ENCODE peak calls at places on chromosomes 7 and 10, in four cellular contexts. J, B, A and U are unnamed samples.

GRCh38 chr7:139054101-139054500 is 18.3 kb upstream of the ZC3HAV1L start:
- DNase-seq in A (no peak), J (no peak), B (no peak), U (no peak)

GRCh38 chr7:18421297-18422004 is 74.1 kb upstream of the HDAC9 start:
- DNase-seq in A (no peak), J (no peak), B (no peak), U (no peak)

GRCh38 chr10:43195557-43195956 is 57.3 kb downstream of the CSGALNACT2 start:
- DNase-seq in A (no peak), B (no peak), J (peak), U (no peak)

GRCh38 chr7:34299066-34299465 is 359.0 kb upstream of the NPSR1 start:
- DNase-seq in J (no peak), B (no peak), A (no peak), U (no peak)

GRCh38 chr10:48600645-48601505 is 4.0 kb downstream of the ARHGAP22 start:
- DNase-seq in A (no peak), J (no peak), B (no peak), U (no peak)

GRCh38 chr10:35961501-35961900 is 319.4 kb upstream of the FZD8 start:
- DNase-seq in J (no peak), A (no peak), B (no peak), U (no peak)

GRCh38 chr7:1160665-1161010 is 642 bp upstream of the ZFAND2A start:
- DNase-seq in B (peak), J (no peak), A (peak), U (peak)

GRCh38 chr10:79248341-79248931 is 98.8 kb upstream of the PPIF start:
- DNase-seq in B (no peak), J (peak), A (peak), U (peak)

GRCh38 chr7:114784177-114784576 is 137.7 kb upstream of the MDFIC start:
- DNase-seq in B (no peak), J (no peak), A (no peak), U (no peak)

GRCh38 chr7:35241431-35241830 is 12.5 kb downstream of the TBX20 start:
- DNase-seq in J (no peak), B (no peak), A (no peak), U (no peak)

GRCh38 chr10:118870467-118871243 is 115.9 kb upstream of the CACUL1 start:
- DNase-seq in B (peak), J (peak), A (peak), U (no peak)

GRCh38 chr10:7146189-7146588 is 264.6 kb downstream of the SFMBT2 start:
- DNase-seq in B (no peak), A (no peak), J (no peak), U (no peak)

GRCh38 chr7:126166645-126167044 is 1086.1 kb downstream of the GRM8 start:
- DNase-seq in A (no peak), B (no peak), J (no peak), U (no peak)

GRCh38 chr10:124595143-124595883 is 133.7 kb downstream of the LHPP start:
- DNase-seq in A (peak), B (no peak), J (no peak), U (no peak)

GRCh38 chr7:123492485-123492884 is 41.9 kb downstream of the IQUB start:
- DNase-seq in J (no peak), B (peak), A (no peak), U (no peak)

GRCh38 chr10:69742356-69742695 is 59.4 kb upstream of the COL13A1 start:
- DNase-seq in A (no peak), J (no peak), B (no peak), U (no peak)

GRCh38 chr10:99582255-99582770 is 37.9 kb downstream of the SLC25A28 start:
- DNase-seq in A (no peak), J (no peak), B (no peak), U (no peak)

GRCh38 chr7:33903770-33904679 is 1.3 kb upstream of the BMPER start:
- DNase-seq in J (no peak), A (peak), B (peak), U (no peak)

GRCh38 chr7:137975223-137975622 is 26.7 kb downstream of the CREB3L2 start:
- DNase-seq in A (peak), J (no peak), B (no peak), U (no peak)

GRCh38 chr7:20229652-20230500 is 12.7 kb upstream of the MACC1 start:
- DNase-seq in J (no peak), B (peak), A (no peak), U (no peak)

GRCh38 chr7:5636914-5637313 is 144.5 kb downstream of the RNF216 start:
- DNase-seq in A (peak), J (peak), B (peak), U (no peak)

GRCh38 chr7:106166651-106167342 is 54.7 kb upstream of the SYPL1 start:
- DNase-seq in J (no peak), B (peak), A (no peak), U (peak)

GRCh38 chr7:17236603-17237002 is 61.8 kb upstream of the AHR start:
- DNase-seq in A (no peak), B (no peak), J (no peak), U (no peak)

GRCh38 chr10:6014241-6014761 is 37.0 kb upstream of the IL15RA start:
- DNase-seq in J (peak), B (peak), A (no peak), U (no peak)

GRCh38 chr7:77238703-77239136 is 39.1 kb upstream of the FGL2 start:
- DNase-seq in J (peak), A (peak), B (no peak), U (no peak)

GRCh38 chr7:128941323-128941890 is 3.7 kb downstream of the IRF5 start:
- DNase-seq in A (no peak), J (no peak), B (no peak), U (no peak)

GRCh38 chr10:74875966-74876365 is 49.6 kb downstream of the KAT6B start:
- DNase-seq in B (peak), A (no peak), J (no peak), U (no peak)

GRCh38 chr7:120628233-120628632 is 229.7 kb downstream of the TSPAN12 start:
- DNase-seq in B (no peak), J (no peak), A (no peak), U (no peak)

GRCh38 chr10:8048281-8049008 is 6.0 kb upstream of the GATA3 start:
- DNase-seq in A (no peak), B (no peak), J (no peak), U (peak)

GRCh38 chr7:142749218-142749993 is at the start of gene PRSS1:
- DNase-seq in B (no peak), J (no peak), A (no peak), U (no peak)

GRCh38 chr7:3200504-3200903 is 100.5 kb upstream of the SDK1 start:
- DNase-seq in B (peak), J (no peak), A (no peak), U (no peak)

GRCh38 chr10:107727762-107728317 is 563.3 kb upstream of the SORCS1 start:
- DNase-seq in A (no peak), J (no peak), B (no peak), U (no peak)

GRCh38 chr7:132124575-132124974 is 451.7 kb downstream of the PLXNA4 start:
- DNase-seq in B (no peak), J (no peak), A (no peak), U (no peak)

GRCh38 chr10:117221156-117221711 is 19.7 kb upstream of the SLC18A2 start:
- DNase-seq in B (peak), A (no peak), J (no peak), U (no peak)

GRCh38 chr10:100811752-100812750 is 66.7 kb downstream of the PAX2 start:
- DNase-seq in J (no peak), A (no peak), B (no peak), U (no peak)

GRCh38 chr10:50497758-50498157 is 126.0 kb downstream of the SGMS1 start:
- DNase-seq in A (no peak), B (peak), J (no peak), U (no peak)

GRCh38 chr7:53315986-53316385 is 280.6 kb downstream of the POM121L12 start:
- DNase-seq in A (peak), B (no peak), J (peak), U (no peak)

GRCh38 chr7:17013204-17013603 is 131.4 kb upstream of the AGR3 start:
- DNase-seq in B (no peak), J (no peak), A (no peak), U (no peak)

GRCh38 chr7:74083117-74083876 is at the start of gene LIMK1:
- DNase-seq in B (peak), J (peak), A (peak), U (peak)
- TF ChIP-seq POLR2A in B (peak), J (no peak), A (no peak), U (no peak)

DNA sequence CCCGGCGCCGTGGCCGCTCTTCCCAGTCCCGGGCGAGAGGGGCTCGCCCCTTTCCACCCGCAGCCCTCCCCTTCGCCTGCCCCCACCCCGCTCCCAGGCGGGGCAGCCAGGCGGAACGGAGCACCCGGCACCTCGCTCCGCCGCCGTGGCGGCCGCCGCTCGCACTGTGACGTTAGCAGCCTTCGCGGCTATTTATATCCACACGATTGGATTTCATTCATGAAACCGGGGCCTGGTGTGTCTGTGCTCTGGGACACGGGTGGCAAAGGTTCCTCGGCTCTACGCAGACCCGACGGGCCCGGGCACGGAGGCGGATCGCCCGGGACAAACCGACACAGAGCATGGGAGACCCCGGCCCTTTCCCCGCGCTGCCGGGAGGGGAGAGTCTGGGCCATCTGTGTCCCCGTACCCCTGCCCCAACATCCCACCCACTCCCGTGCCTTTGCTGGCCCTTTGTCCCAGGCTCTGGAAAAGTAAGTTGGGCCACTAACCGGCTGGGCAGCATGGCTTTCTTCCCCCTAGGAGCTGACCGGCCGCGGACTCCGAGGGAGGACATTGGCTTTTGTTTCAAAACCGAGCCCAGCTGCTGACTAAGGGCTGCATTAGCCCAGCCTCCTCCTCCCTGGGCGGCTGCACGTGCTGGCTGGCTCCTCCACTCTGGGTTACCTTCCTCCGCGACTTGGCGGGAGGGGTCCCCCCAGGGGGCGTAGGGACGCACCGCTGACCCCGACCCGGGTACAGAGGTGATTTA is at the start of gene RHOBTB1:
- DNase-seq in B (peak), A (peak), J (peak), U (peak)
- TF ChIP-seq POLR2A in B (no peak), A (peak), J (no peak), U (peak)

GRCh38 chr7:149569025-149569725 is 71.6 kb upstream of the ZNF746 start:
- DNase-seq in A (no peak), B (no peak), J (no peak), U (no peak)

GRCh38 chr7:149573519-149573918 is 75.9 kb upstream of the ZNF746 start:
- DNase-seq in J (no peak), B (no peak), A (no peak), U (no peak)

GRCh38 chr7:149568218-149568617 is 70.6 kb upstream of the ZNF746 start:
- DNase-seq in J (no peak), B (no peak), A (no peak), U (no peak)

GRCh38 chr7:149570784-149571183 is 73.2 kb upstream of the ZNF746 start:
- DNase-seq in J (no peak), A (no peak), B (no peak), U (peak)

GRCh38 chr7:149569726-149570422 is 72.3 kb upstream of the ZNF746 start:
- DNase-seq in A (no peak), B (no peak), J (no peak), U (peak)
- TF ChIP-seq POLR2A in A (no peak), B (no peak), J (no peak), U (no peak)

GRCh38 chr7:100837099-100837836 is 9.9 kb upstream of the EPHB4 start:
- DNase-seq in B (peak), J (peak), A (peak), U (peak)
- TF ChIP-seq POLR2A in B (peak), J (no peak), A (no peak), U (no peak)

GRCh38 chr7:28202222-28202621 is 21.6 kb upstream of the JAZF1 start:
- DNase-seq in J (no peak), B (no peak), A (no peak), U (no peak)

GRCh38 chr7:28205505-28205904 is 24.9 kb upstream of the JAZF1 start:
- DNase-seq in J (no peak), A (no peak), B (no peak), U (no peak)

GRCh38 chr7:28207486-28208158 is 27.0 kb upstream of the JAZF1 start:
- DNase-seq in B (no peak), A (no peak), J (no peak), U (no peak)

GRCh38 chr7:28200598-28200997 is 20.0 kb upstream of the JAZF1 start:
- DNase-seq in J (no peak), B (no peak), A (peak), U (no peak)

GRCh38 chr7:28203498-28204240 is 23.1 kb upstream of the JAZF1 start:
- DNase-seq in J (no peak), B (no peak), A (no peak), U (no peak)
- TF ChIP-seq POLR2A in J (no peak), B (no peak), A (no peak), U (no peak)

GRCh38 chr10:110919971-110920881 is 822 bp downstream of the SHOC2 start:
- DNase-seq in J (peak), A (peak), B (peak), U (no peak)

GRCh38 chr10:110916554-110917346 is 2.2 kb downstream of the BBIP1 start:
- DNase-seq in A (no peak), J (no peak), B (peak), U (no peak)

GRCh38 chr10:110918269-110918632 is 729 bp downstream of the BBIP1 start:
- DNase-seq in J (peak), A (peak), B (peak), U (peak)

GRCh38 chr10:110919349-110919931 is at the start of gene SHOC2:
- DNase-seq in A (peak), B (no peak), J (no peak), U (peak)

DNA sequence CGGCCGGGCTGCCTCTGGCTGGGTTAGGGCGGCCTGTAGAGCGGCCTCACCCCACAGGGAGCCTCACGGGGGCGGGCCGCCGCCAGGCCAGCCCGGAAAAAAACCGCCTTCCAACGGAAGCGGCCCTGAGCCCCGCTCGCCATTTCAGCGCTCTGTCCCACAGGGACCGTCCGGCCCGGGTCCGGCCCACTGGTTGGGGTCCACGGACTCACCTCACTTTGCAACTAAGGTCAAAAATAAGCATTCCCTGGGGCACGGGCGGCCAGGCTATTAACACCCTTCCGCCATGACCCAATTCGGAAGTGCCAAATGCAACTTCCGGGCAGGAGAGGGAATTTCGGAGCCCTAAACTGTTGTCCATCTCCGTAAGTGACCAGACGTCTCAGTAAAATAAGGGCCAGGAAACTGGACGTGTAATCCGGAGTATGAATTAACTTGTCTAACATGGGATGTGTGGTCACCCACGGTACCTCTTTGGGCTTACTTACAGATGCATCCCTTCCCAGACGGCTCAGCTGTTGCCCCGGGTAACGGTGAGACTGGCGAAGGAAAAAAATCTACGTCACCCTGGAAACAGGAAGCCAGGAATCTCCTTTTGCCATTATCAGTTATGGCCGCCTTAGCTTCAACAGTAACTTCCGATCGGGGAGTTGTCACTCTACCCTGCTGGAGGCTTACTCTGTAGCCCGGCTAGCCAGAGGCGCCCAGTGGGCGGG is at the start of gene BBIP1:
- DNase-seq in J (peak), A (no peak), B (peak), U (no peak)
- TF ChIP-seq POLR2A in J (no peak), A (no peak), B (peak), U (peak)

GRCh38 chr10:3065622-3066021 is 1.7 kb upstream of the PFKP start:
- DNase-seq in J (no peak), B (no peak), A (peak), U (no peak)

GRCh38 chr10:3067859-3068179 is 471 bp downstream of the PFKP start:
- DNase-seq in B (no peak), J (no peak), A (no peak), U (peak)

GRCh38 chr10:3066317-3066931 is 924 bp upstream of the PFKP start:
- DNase-seq in A (peak), J (no peak), B (no peak), U (no peak)

GRCh38 chr10:3068201-3068967 is 1.0 kb downstream of the PFKP start:
- DNase-seq in B (peak), A (peak), J (peak), U (peak)

GRCh38 chr10:3067045-3067858 is at the start of gene PFKP:
- DNase-seq in A (peak), J (no peak), B (peak), U (no peak)
- TF ChIP-seq POLR2A in A (no peak), J (no peak), B (peak), U (no peak)

GRCh38 chr7:100888988-100889760 is at the start of gene UFSP1:
- DNase-seq in B (no peak), J (no peak), A (no peak), U (no peak)

GRCh38 chr7:100888529-100888987 is 957 bp downstream of the UFSP1 start:
- DNase-seq in J (no peak), A (peak), B (no peak), U (no peak)

GRCh38 chr7:100886936-100887185 is 2.7 kb downstream of the UFSP1 start:
- DNase-seq in A (no peak), B (no peak), J (no peak), U (no peak)

GRCh38 chr7:100887186-100887954 is 2.1 kb downstream of the UFSP1 start:
- DNase-seq in B (no peak), A (peak), J (no peak), U (peak)

GRCh38 chr7:100887955-100888481 is 1.5 kb downstream of the UFSP1 start:
- DNase-seq in B (no peak), A (peak), J (no peak), U (no peak)
- TF ChIP-seq POLR2A in B (peak), A (no peak), J (no peak), U (no peak)

DNA sequence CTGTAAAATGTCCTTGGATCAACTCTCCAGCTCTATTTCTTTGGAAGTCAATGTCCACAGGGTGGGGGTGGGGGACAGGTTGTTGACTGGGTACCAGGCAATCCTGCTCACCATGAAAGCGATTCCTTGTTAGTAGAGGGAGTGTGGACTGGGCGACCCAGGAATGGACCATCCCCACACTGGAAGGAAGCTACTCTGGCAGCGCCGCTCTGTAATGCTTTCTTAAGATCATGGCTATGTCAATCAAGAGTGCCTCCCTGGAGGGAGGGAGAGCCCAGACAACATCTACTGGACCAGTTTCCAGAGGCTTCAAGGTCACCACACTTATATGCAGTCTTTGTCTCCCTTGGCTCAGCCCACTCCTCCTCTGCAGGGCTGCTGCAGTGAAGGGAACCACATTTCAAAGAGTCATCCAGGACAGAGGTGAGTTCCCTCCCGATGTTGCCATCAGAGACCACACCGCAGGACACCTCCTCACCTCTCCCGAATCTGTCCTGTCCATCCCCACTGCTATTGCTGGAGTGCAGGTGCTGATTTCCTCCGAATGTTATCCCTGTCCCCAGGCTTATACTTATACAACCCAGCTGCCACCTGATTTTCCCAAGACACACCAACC is 6.9 kb downstream of the GIMAP5 start:
- DNase-seq in B (no peak), J (no peak), A (no peak), U (no peak)
- TF ChIP-seq POLR2A in B (no peak), J (no peak), A (no peak), U (no peak)